ENCODE peak calls at places on chromosomes 1 and 21, in eight cellular contexts. G is fibroblast of lung, Q is GM23338, F is DND-41, E is ecto neural progenitor cell, B is astrocyte, X is non-pigmented ciliary epithelial cell, W is left ventricle myocardium superior. Z is an unnamed sample.
A peak's percentile ranks its signal among the peaks of the same experiment; 100 is the strongest.

GRCh38 chr1:229130028-229130668 is 140.8 kb upstream of the RAB4A start:
- DNase-seq in G (no peak), Q (no peak), F (peak; percentile 83), E (no peak), B (no peak), X (no peak), W (peak; percentile 53), Z (no peak)

GRCh38 chr1:199054706-199055105 is 415.9 kb downstream of the PTPRC start:
- DNase-seq in G (no peak), Q (no peak), F (no peak), E (no peak), B (no peak), X (no peak), W (no peak), Z (no peak)

GRCh38 chr1:47684964-47685762 is 247.3 kb downstream of the FOXD2 start:
- DNase-seq in G (no peak), Q (no peak), F (no peak), E (peak; percentile 50), B (peak; percentile 62), X (no peak), W (no peak), Z (peak; percentile 55)

GRCh38 chr1:210062033-210062432 is 124.0 kb downstream of the SYT14 start:
- DNase-seq in G (no peak), Q (no peak), F (no peak), E (no peak), B (no peak), X (no peak), W (no peak), Z (no peak)

GRCh38 chr1:107622975-107623374 is 342.0 kb downstream of the VAV3 start:
- DNase-seq in G (peak; percentile 41), Q (no peak), F (no peak), E (no peak), B (peak; percentile 12), X (no peak), W (no peak), Z (no peak)

GRCh38 chr1:28668956-28669719 is 554 bp downstream of the GMEB1 start:
- DNase-seq in G (peak; percentile 38), Q (peak; percentile 63), F (peak; percentile 64), E (peak; percentile 79), B (peak; percentile 15), X (no peak), W (peak; percentile 85), Z (peak; percentile 76)

GRCh38 chr1:44405804-44406743 is 1.0 kb downstream of the RNF220 start:
- DNase-seq in G (peak; percentile 23), Q (peak; percentile 68), F (no peak), E (peak; percentile 67), B (no peak), X (no peak), W (peak; percentile 39), Z (no peak)

GRCh38 chr1:226708967-226709396 is 30.1 kb downstream of the ITPKB start:
- DNase-seq in G (peak; percentile 32), Q (no peak), F (no peak), E (no peak), B (no peak), X (no peak), W (no peak), Z (no peak)

GRCh38 chr1:153533689-153534201 is 2.0 kb downstream of the S100A6 start:
- DNase-seq in G (peak; percentile 87), Q (no peak), F (no peak), E (no peak), B (peak; percentile 90), X (peak; percentile 60), W (peak; percentile 57), Z (peak; percentile 75)

GRCh38 chr1:64403331-64403730 is 66.6 kb upstream of the CACHD1 start:
- DNase-seq in G (no peak), Q (no peak), F (no peak), E (no peak), B (peak; percentile 82), X (peak; percentile 9), W (no peak), Z (no peak)

GRCh38 chr1:69485616-69486015 is 82.1 kb upstream of the LRRC7 start:
- DNase-seq in G (no peak), Q (no peak), F (no peak), E (no peak), B (peak; percentile 10), X (no peak), W (no peak), Z (no peak)

GRCh38 chr21:26098758-26099157 is 71.8 kb downstream of the APP start:
- DNase-seq in G (peak; percentile 28), Q (peak; percentile 57), F (no peak), E (no peak), B (no peak), X (no peak), W (no peak), Z (no peak)

GRCh38 chr1:157045251-157046218 is at the start of gene ARHGEF11:
- DNase-seq in G (peak; percentile 88), Q (peak; percentile 93), F (no peak), E (peak; percentile 93), B (peak; percentile 74), X (peak; percentile 38), W (peak; percentile 96), Z (peak; percentile 95)

GRCh38 chr1:27934818-27935549 is at the start of gene SMPDL3B:
- DNase-seq in G (no peak), Q (peak; percentile 96), F (no peak), E (peak; percentile 68), B (peak; percentile 1), X (no peak), W (no peak), Z (peak; percentile 93)

GRCh38 chr1:172397221-172397620 is 23.3 kb upstream of the C1orf105 start:
- DNase-seq in G (peak; percentile 58), Q (no peak), F (no peak), E (no peak), B (peak; percentile 89), X (peak; percentile 48), W (no peak), Z (no peak)

GRCh38 chr1:156413310-156414246 is 44.6 kb downstream of the RHBG start:
- DNase-seq in G (no peak), Q (no peak), F (no peak), E (no peak), B (no peak), X (no peak), W (no peak), Z (no peak)

GRCh38 chr1:160806784-160807183 is 10.8 kb downstream of the LY9 start:
- DNase-seq in G (no peak), Q (no peak), F (no peak), E (no peak), B (no peak), X (no peak), W (no peak), Z (no peak)

Z was measured in islet precursor cell.